ENCODE peak calls at places on chromosomes 4 and X, in seven cellular contexts. One of them, this sample, is unnamed. For H3K4me1, the result is how much of the 10 kb centered on the place peaks cover.

GRCh38 chrX:149643496-149643895 is 11.9 kb upstream of the TMEM185A start:
- DNase-seq in tibial artery: no peak
- DNase-seq in neural progenitor cell: no peak
- DNase-seq in tibial nerve: no peak
- DNase-seq in sigmoid colon: no peak
- DNase-seq in A673: no peak
- DNase-seq in spleen: no peak
- DNase-seq in this sample: no peak

GRCh38 chr4:1488357-1488756 is 82.1 kb upstream of the NKX1-1 start:
- DNase-seq in tibial artery: no peak
- DNase-seq in neural progenitor cell: no peak
- DNase-seq in tibial nerve: no peak
- DNase-seq in sigmoid colon: peak
- DNase-seq in A673: no peak
- DNase-seq in spleen: no peak
- DNase-seq in this sample: no peak

GRCh38 chr4:1247811-1248261 is 1.1 kb downstream of the CTBP1 start:
- DNase-seq in tibial artery: no peak
- DNase-seq in neural progenitor cell: no peak
- DNase-seq in tibial nerve: no peak
- DNase-seq in sigmoid colon: peak
- DNase-seq in A673: no peak
- DNase-seq in spleen: no peak
- DNase-seq in this sample: peak

GRCh38 chrX:48471504-48471903 is 1.4 kb upstream of the SLC38A5 start:
- DNase-seq in tibial artery: no peak
- DNase-seq in neural progenitor cell: no peak
- DNase-seq in tibial nerve: no peak
- DNase-seq in sigmoid colon: no peak
- DNase-seq in A673: no peak
- DNase-seq in spleen: no peak
- DNase-seq in this sample: no peak

GRCh38 chr4:142845293-142846070 is 619 bp downstream of the INPP4B start:
- DNase-seq in tibial artery: no peak
- DNase-seq in neural progenitor cell: peak
- DNase-seq in tibial nerve: peak
- DNase-seq in sigmoid colon: peak
- DNase-seq in A673: no peak
- DNase-seq in spleen: peak
- DNase-seq in this sample: peak

GRCh38 chr4:8665406-8666360 is 73.1 kb downstream of the CPZ start:
- DNase-seq in tibial artery: no peak
- DNase-seq in neural progenitor cell: no peak
- DNase-seq in tibial nerve: no peak
- DNase-seq in sigmoid colon: peak
- DNase-seq in A673: no peak
- DNase-seq in spleen: peak
- DNase-seq in this sample: no peak

GRCh38 chr4:84467601-84468000 is 31.5 kb downstream of the NKX6-1 start:
- DNase-seq in tibial artery: no peak
- DNase-seq in neural progenitor cell: no peak
- DNase-seq in tibial nerve: no peak
- DNase-seq in sigmoid colon: no peak
- DNase-seq in A673: no peak
- DNase-seq in spleen: no peak
- DNase-seq in this sample: no peak

GRCh38 chrX:41045960-41046567 is 39.2 kb upstream of the USP9X start:
- DNase-seq in tibial artery: no peak
- DNase-seq in neural progenitor cell: peak
- DNase-seq in tibial nerve: peak
- DNase-seq in sigmoid colon: peak
- DNase-seq in A673: peak
- DNase-seq in spleen: no peak
- DNase-seq in this sample: peak

GRCh38 chr4:121330180-121330665 is 50.6 kb downstream of the QRFPR start:
- DNase-seq in tibial artery: no peak
- DNase-seq in neural progenitor cell: no peak
- DNase-seq in tibial nerve: no peak
- DNase-seq in sigmoid colon: no peak
- DNase-seq in A673: no peak
- DNase-seq in spleen: no peak
- DNase-seq in this sample: no peak

GRCh38 chr4:137533855-137534254 is 1.6 kb upstream of the PCDH18 start:
- DNase-seq in tibial artery: no peak
- DNase-seq in neural progenitor cell: peak
- DNase-seq in tibial nerve: no peak
- DNase-seq in sigmoid colon: no peak
- DNase-seq in A673: no peak
- DNase-seq in spleen: no peak
- DNase-seq in this sample: no peak
- H3K27ac ChIP-seq in tibial artery: peak
- H3K27ac ChIP-seq in neural progenitor cell: peak
- H3K27ac ChIP-seq in tibial nerve: peak
- H3K27ac ChIP-seq in sigmoid colon: peak
- H3K27ac ChIP-seq in A673: no peak
- H3K27ac ChIP-seq in spleen: no peak
- H3K27ac ChIP-seq in this sample: no peak

DNA sequence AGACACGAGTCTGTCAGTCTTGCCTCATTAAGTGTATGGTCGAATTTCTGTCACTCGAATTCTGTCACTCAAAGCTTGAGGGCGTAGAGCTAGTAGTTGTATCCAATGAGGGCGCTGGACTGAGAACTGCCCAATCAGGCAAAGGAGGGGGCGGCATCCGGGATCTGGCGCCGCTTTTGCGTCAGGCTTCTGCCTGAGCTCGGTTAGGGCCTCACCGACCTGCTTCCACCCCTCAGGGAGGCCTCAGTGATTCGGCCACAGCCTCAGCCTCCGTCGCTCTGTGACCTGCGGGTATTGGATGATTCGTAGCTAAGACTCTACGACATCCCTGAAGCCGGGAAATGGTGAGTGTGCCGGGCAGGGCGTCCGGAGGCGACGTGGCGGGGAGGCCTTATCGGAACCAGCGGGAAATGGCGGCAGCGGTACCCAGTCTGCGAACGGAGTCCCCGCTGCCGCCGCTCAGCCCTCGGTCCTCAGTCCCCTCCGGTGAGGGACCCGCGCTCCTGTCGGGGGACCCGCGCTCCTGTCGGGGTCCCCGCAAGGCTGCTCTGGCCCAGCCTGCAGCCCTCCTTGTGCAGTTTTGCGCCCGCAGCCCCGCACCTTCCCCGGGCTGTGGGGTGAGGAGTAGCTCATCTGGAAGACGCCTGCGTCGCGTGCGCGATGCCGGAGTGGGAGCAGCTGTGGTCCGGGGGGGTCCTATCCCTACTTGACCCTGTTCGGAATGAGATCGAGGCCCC is 88.3 kb downstream of the ZNF718 start:
- DNase-seq in tibial artery: peak
- DNase-seq in neural progenitor cell: peak
- DNase-seq in tibial nerve: peak
- DNase-seq in sigmoid colon: peak
- DNase-seq in A673: peak
- DNase-seq in spleen: peak
- DNase-seq in this sample: peak
- H3K4me3 ChIP-seq in tibial artery: peak
- H3K4me3 ChIP-seq in neural progenitor cell: no peak
- H3K4me3 ChIP-seq in tibial nerve: peak
- H3K4me3 ChIP-seq in sigmoid colon: peak
- H3K4me3 ChIP-seq in A673: peak
- H3K4me3 ChIP-seq in spleen: peak
- H3K4me3 ChIP-seq in this sample: peak

DNA sequence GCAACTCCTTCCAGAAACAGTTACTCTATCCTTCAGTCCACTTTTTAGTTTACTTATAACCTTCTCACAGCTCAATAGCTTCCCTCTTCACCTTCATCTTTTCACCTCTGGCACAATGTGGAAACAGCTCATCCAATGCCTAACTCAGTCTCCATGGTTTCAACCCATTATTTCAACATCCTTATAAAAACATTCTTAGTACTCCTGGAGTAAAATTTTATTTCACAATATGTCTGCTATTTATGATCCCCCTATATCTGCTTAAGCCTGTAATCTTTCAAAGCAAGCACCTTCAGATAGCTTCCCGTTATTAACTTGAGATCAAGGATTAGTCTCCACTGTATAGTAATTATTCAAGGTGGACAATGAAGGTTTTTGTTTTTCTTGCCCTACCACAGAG is 156.3 kb downstream of the GASK1B start:
- DNase-seq in tibial artery: no peak
- DNase-seq in neural progenitor cell: no peak
- DNase-seq in tibial nerve: no peak
- DNase-seq in sigmoid colon: no peak
- DNase-seq in A673: no peak
- DNase-seq in spleen: no peak
- DNase-seq in this sample: peak
- H3K4me1 ChIP-seq in tibial artery: under half
- H3K4me1 ChIP-seq in neural progenitor cell: under half
- H3K4me1 ChIP-seq in tibial nerve: half or more
- H3K4me1 ChIP-seq in sigmoid colon: under half
- H3K4me1 ChIP-seq in A673: under half
- H3K4me1 ChIP-seq in spleen: under half
- H3K4me1 ChIP-seq in this sample: under half

DNA sequence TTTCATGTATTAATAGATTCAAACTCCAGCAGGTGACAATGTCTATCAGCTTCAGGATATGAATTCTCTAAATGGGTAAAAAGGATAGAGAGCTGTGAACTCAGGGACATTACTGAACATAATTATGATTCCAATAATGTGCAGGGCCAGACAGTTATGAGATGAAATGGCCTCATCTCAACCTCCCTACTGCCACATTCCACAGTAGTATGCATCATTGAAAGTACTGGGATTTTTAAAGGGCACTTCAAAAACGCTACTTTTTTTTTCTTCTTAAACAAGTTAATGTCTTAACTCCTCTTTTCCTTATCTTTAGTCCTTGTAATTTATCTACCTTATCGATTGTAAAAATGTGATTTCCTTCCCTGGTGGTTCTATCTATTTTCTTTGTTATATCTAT is 202.0 kb downstream of the APBB2 start:
- DNase-seq in tibial artery: no peak
- DNase-seq in neural progenitor cell: no peak
- DNase-seq in tibial nerve: no peak
- DNase-seq in sigmoid colon: no peak
- DNase-seq in A673: no peak
- DNase-seq in spleen: no peak
- DNase-seq in this sample: no peak
- H3K27ac ChIP-seq in tibial artery: no peak
- H3K27ac ChIP-seq in neural progenitor cell: no peak
- H3K27ac ChIP-seq in tibial nerve: no peak
- H3K27ac ChIP-seq in sigmoid colon: no peak
- H3K27ac ChIP-seq in A673: no peak
- H3K27ac ChIP-seq in spleen: no peak
- H3K27ac ChIP-seq in this sample: no peak

GRCh38 chr4:53855886-53856260 is 208.5 kb downstream of the CHIC2 start:
- DNase-seq in tibial artery: no peak
- DNase-seq in neural progenitor cell: no peak
- DNase-seq in tibial nerve: no peak
- DNase-seq in sigmoid colon: peak
- DNase-seq in A673: no peak
- DNase-seq in spleen: no peak
- DNase-seq in this sample: no peak

GRCh38 chr4:53859305-53859704 is 205.1 kb downstream of the CHIC2 start:
- DNase-seq in tibial artery: no peak
- DNase-seq in neural progenitor cell: no peak
- DNase-seq in tibial nerve: no peak
- DNase-seq in sigmoid colon: no peak
- DNase-seq in A673: no peak
- DNase-seq in spleen: no peak
- DNase-seq in this sample: no peak

GRCh38 chr4:53858744-53859143 is 205.7 kb downstream of the CHIC2 start:
- DNase-seq in tibial artery: no peak
- DNase-seq in neural progenitor cell: no peak
- DNase-seq in tibial nerve: no peak
- DNase-seq in sigmoid colon: no peak
- DNase-seq in A673: no peak
- DNase-seq in spleen: no peak
- DNase-seq in this sample: no peak

GRCh38 chr4:53852343-53852742 is 212.1 kb downstream of the CHIC2 start:
- DNase-seq in tibial artery: no peak
- DNase-seq in neural progenitor cell: no peak
- DNase-seq in tibial nerve: peak
- DNase-seq in sigmoid colon: no peak
- DNase-seq in A673: no peak
- DNase-seq in spleen: no peak
- DNase-seq in this sample: no peak

GRCh38 chr4:53854991-53855885 is 209.2 kb downstream of the CHIC2 start:
- DNase-seq in tibial artery: no peak
- DNase-seq in neural progenitor cell: no peak
- DNase-seq in tibial nerve: no peak
- DNase-seq in sigmoid colon: no peak
- DNase-seq in A673: no peak
- DNase-seq in spleen: no peak
- DNase-seq in this sample: peak
- H3K4me3 ChIP-seq in tibial artery: no peak
- H3K4me3 ChIP-seq in neural progenitor cell: no peak
- H3K4me3 ChIP-seq in tibial nerve: no peak
- H3K4me3 ChIP-seq in sigmoid colon: no peak
- H3K4me3 ChIP-seq in A673: no peak
- H3K4me3 ChIP-seq in spleen: no peak
- H3K4me3 ChIP-seq in this sample: no peak

DNA sequence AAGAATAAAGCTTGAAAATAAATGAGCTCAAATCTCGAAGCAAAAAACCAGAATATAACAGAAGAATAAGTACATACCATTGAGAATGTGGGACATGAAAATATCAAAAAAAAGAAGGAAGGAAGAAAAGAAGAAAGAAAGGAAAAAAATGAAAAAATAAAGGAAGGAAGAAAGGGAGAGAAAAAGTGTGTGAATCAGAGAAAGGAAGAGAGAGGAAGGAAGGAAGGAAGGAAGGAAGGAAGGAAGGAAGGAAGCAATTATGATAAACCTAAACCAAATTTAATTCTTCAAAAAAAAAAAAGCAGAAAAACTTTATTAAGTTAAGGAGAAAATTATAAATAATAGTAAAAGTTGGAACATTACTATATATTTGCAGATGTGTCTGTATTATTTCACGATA is 949.8 kb downstream of the NLGN4X start:
- DNase-seq in tibial artery: no peak
- DNase-seq in neural progenitor cell: no peak
- DNase-seq in tibial nerve: no peak
- DNase-seq in sigmoid colon: no peak
- DNase-seq in A673: peak
- DNase-seq in spleen: no peak
- DNase-seq in this sample: no peak
- H3K4me1 ChIP-seq in tibial artery: under half
- H3K4me1 ChIP-seq in neural progenitor cell: under half
- H3K4me1 ChIP-seq in tibial nerve: under half
- H3K4me1 ChIP-seq in sigmoid colon: under half
- H3K4me1 ChIP-seq in A673: under half
- H3K4me1 ChIP-seq in spleen: under half
- H3K4me1 ChIP-seq in this sample: under half

GRCh38 chr4:174592985-174593335 is 70.7 kb upstream of the HPGD start:
- DNase-seq in tibial artery: no peak
- DNase-seq in neural progenitor cell: no peak
- DNase-seq in tibial nerve: no peak
- DNase-seq in sigmoid colon: no peak
- DNase-seq in A673: peak
- DNase-seq in spleen: no peak
- DNase-seq in this sample: peak
- H3K27ac ChIP-seq in tibial artery: peak
- H3K27ac ChIP-seq in neural progenitor cell: no peak
- H3K27ac ChIP-seq in tibial nerve: no peak
- H3K27ac ChIP-seq in sigmoid colon: no peak
- H3K27ac ChIP-seq in A673: no peak
- H3K27ac ChIP-seq in spleen: peak
- H3K27ac ChIP-seq in this sample: no peak

This sample was measured in cardiac muscle cell.